ENCODE peak calls at places on chromosomes 3 and 15, in ten cellular contexts. H is GM12878, Z is GM23338, N is ovary, B is endothelial cell, K is MCF 10A, G is BJ, O is OCI-LY7, M is SK-N-SH, Q is tibial nerve. J is an unnamed sample.

GRCh38 chr3:140552403-140552802 is 125.5 kb upstream of the TRIM42 start:
- DNase-seq in N (no peak), O (no peak), G (no peak), H (no peak), K (peak), Q (no peak), B (no peak), Z (peak), M (no peak), J (no peak)

GRCh38 chr3:58899159-58899952 is 150.5 kb downstream of the CFAP20DC start:
- DNase-seq in N (peak), G (no peak), O (no peak), H (peak), Q (no peak), B (no peak), Z (no peak), M (peak), K (peak), J (no peak)

GRCh38 chr3:16910207-16910606 is 25.5 kb downstream of the PLCL2 start:
- DNase-seq in M (no peak), Z (no peak), B (no peak), H (no peak), N (no peak), G (no peak), O (no peak), Q (no peak), K (no peak), J (no peak)

GRCh38 chr15:36756707-36757106 is 177.3 kb downstream of the CDIN1 start:
- DNase-seq in G (no peak), Z (no peak), H (no peak), Q (no peak), M (no peak), B (no peak), K (no peak), N (no peak), O (no peak), J (no peak)

GRCh38 chr3:42670051-42670576 is 15.2 kb upstream of the KLHL40 start:
- DNase-seq in Z (no peak), Q (no peak), N (no peak), H (no peak), M (no peak), B (no peak), O (no peak), K (no peak), G (no peak), J (no peak)

GRCh38 chr3:13513051-13513912 is 33.2 kb downstream of the HDAC11 start:
- DNase-seq in Q (peak), B (no peak), H (no peak), Z (peak), O (no peak), M (peak), K (no peak), N (no peak), G (peak), J (no peak)

GRCh38 chr15:36982441-36982840 is 117.9 kb downstream of the MEIS2 start:
- DNase-seq in O (no peak), N (no peak), M (no peak), G (no peak), Q (no peak), H (no peak), Z (no peak), K (no peak), B (no peak), J (no peak)

GRCh38 chr3:130516645-130517512 is at the start of gene COL6A6:
- DNase-seq in Z (peak), H (no peak), Q (no peak), N (no peak), M (peak), O (no peak), K (no peak), B (peak), G (no peak), J (peak)

GRCh38 chr3:76353683-76354082 is 568.3 kb upstream of the ZNF717 start:
- DNase-seq in N (no peak), K (no peak), B (no peak), H (no peak), O (no peak), Z (peak), M (no peak), Q (no peak), G (no peak), J (no peak)

GRCh38 chr3:132237652-132238032 is 79.6 kb upstream of the ACP3 start:
- DNase-seq in N (no peak), Z (no peak), K (no peak), B (no peak), H (no peak), Q (no peak), G (no peak), O (no peak), M (no peak), J (no peak)

GRCh38 chr3:13599887-13600450 is 51.0 kb downstream of the FBLN2 start:
- DNase-seq in K (no peak), Q (no peak), H (no peak), N (no peak), B (no peak), G (no peak), O (no peak), M (no peak), Z (no peak), J (no peak)

GRCh38 chr3:141367038-141367730 is 1.1 kb upstream of the ZBTB38 start:
- DNase-seq in O (no peak), Z (no peak), G (peak), Q (no peak), H (no peak), K (peak), M (no peak), N (peak), B (no peak), J (no peak)

GRCh38 chr3:24683090-24683489 is 188.4 kb upstream of the THRB start:
- DNase-seq in K (no peak), G (no peak), M (no peak), H (no peak), N (no peak), Z (no peak), Q (no peak), B (no peak), O (no peak), J (no peak)

GRCh38 chr3:105823149-105823866 is 45.5 kb downstream of the CBLB start:
- DNase-seq in Z (no peak), G (peak), H (no peak), O (peak), Q (no peak), N (peak), B (no peak), M (no peak), K (peak), J (no peak)

GRCh38 chr15:63504979-63505841 is 817 bp downstream of the USP3 start:
- DNase-seq in B (peak), K (peak), H (no peak), M (peak), Q (no peak), O (peak), G (no peak), N (peak), Z (peak), J (peak)

GRCh38 chr3:148748323-148748722 is 50.6 kb downstream of the AGTR1 start:
- DNase-seq in M (no peak), G (no peak), O (no peak), B (no peak), N (no peak), Q (no peak), H (no peak), K (no peak), Z (no peak), J (no peak)
- TF ChIP-seq CTCF in M (no peak), G (no peak), O (no peak), B (no peak), N (no peak), Q (no peak), H (no peak), K (no peak), Z (no peak), J (no peak)

GRCh38 chr3:172039352-172040077 is at the start of gene FNDC3B:
- DNase-seq in G (peak), M (peak), B (peak), O (peak), Z (peak), N (peak), Q (peak), H (peak), K (peak), J (peak)

GRCh38 chr3:172040976-172041963 is 1.9 kb downstream of the FNDC3B start:
- DNase-seq in H (no peak), B (no peak), O (no peak), N (peak), G (no peak), Q (peak), M (peak), Z (peak), K (peak), J (no peak)

GRCh38 chr3:172038823-172039222 is 555 bp upstream of the FNDC3B start:
- DNase-seq in O (no peak), Q (no peak), B (no peak), N (peak), G (no peak), M (no peak), H (no peak), K (peak), Z (peak), J (no peak)

GRCh38 chr3:172042136-172042535 is 2.8 kb downstream of the FNDC3B start:
- DNase-seq in Q (no peak), G (no peak), N (no peak), H (no peak), O (no peak), M (no peak), Z (no peak), K (peak), B (no peak), J (no peak)

DNA sequence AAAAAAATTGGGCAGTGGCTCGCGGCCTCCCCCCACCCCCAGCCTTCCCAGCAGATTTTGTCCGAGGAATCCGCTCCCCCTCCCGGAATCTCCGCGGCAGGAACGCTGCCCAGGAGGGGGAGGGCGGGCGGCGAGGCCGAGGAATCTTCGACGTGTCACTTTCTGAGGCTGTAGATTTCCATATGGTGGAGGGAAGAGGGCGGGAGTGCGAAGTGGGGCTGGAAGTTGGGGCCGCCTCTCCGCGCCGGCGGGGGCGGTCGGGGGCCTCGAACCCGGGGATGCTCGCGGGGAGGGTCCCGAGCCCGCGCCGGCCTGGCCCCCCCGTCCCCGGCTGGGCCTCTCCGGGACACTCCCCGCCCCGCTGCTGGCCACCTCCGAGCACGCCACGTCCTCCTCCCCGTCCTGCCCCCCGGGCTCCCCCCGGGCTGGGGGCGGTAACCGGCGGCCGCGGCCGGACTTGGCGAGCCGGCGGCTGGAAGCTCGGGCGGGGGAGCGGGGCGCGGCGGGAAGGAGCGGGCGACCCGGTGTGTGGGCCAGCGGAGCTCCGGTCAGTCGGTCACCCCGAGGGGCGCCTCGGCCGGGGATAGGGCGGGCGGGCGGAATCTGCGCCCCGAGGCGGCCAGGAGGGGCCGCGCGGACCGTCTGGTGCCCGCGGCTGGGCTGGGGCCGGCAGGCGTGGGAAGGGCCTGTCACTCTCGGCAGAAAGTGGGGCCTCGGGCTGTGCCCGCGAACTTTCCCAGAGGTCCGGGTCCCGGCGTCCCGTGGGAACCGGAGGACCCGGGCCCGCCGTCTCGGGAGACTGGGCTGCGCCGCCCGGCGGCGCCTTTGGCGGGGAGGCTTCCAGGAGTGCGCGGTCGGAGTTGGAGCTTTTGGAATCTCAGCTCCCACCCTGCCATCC is 949 bp downstream of the FNDC3B start:
- DNase-seq in N (peak), O (peak), Q (peak), G (peak), M (peak), H (no peak), B (peak), Z (peak), K (peak), J (peak)
- TF ChIP-seq CTCF in N (no peak), O (peak), Q (no peak), G (peak), M (peak), H (peak), B (no peak), Z (peak), K (no peak), J (no peak)

GRCh38 chr3:46407976-46408375 is 917 bp downstream of the CCRL2 start:
- DNase-seq in H (no peak), O (no peak), K (no peak), G (no peak), N (no peak), M (no peak), Z (no peak), Q (no peak), B (no peak), J (no peak)

GRCh38 chr3:46406786-46407611 is at the start of the genes CCR5AS and CCRL2:
- DNase-seq in K (no peak), Z (no peak), B (peak), G (no peak), H (no peak), O (no peak), N (peak), Q (peak), M (no peak), J (no peak)

GRCh38 chr3:46409735-46410489 is 2.9 kb downstream of the CCRL2 start:
- DNase-seq in Q (no peak), H (no peak), Z (no peak), O (no peak), K (no peak), N (no peak), G (no peak), B (no peak), M (no peak), J (no peak)

GRCh38 chr3:46410669-46411068 is 3.6 kb downstream of the CCRL2 start:
- DNase-seq in N (no peak), B (no peak), O (no peak), G (no peak), M (no peak), H (no peak), Z (no peak), K (no peak), Q (no peak), J (no peak)

DNA sequence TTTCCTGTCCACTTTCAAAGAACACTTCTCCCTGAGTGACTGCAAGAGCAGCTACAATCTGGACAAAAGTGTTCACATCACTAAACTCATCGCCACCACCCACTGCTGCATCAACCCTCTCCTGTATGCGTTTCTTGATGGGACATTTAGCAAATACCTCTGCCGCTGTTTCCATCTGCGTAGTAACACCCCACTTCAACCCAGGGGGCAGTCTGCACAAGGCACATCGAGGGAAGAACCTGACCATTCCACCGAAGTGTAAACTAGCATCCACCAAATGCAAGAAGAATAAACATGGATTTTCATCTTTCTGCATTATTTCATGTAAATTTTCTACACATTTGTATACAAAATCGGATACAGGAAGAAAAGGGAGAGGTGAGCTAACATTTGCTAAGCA is 1.8 kb downstream of the CCRL2 start:
- DNase-seq in H (no peak), G (no peak), M (no peak), N (no peak), Q (no peak), K (no peak), O (no peak), Z (peak), B (no peak), J (no peak)
- TF ChIP-seq CTCF in H (no peak), G (no peak), M (no peak), N (no peak), Q (no peak), K (no peak), O (peak), Z (peak), B (no peak), J (no peak)

GRCh38 chr3:18513091-18513490 is 88.0 kb upstream of the SATB1 start:
- DNase-seq in H (no peak), B (no peak), G (no peak), N (no peak), K (no peak), O (no peak), Z (no peak), M (no peak), Q (no peak), J (no peak)

GRCh38 chr3:18505056-18505455 is 79.9 kb upstream of the SATB1 start:
- DNase-seq in G (no peak), K (no peak), N (no peak), O (no peak), H (no peak), Z (no peak), Q (no peak), B (no peak), M (no peak), J (no peak)

GRCh38 chr3:18512007-18512406 is 86.9 kb upstream of the SATB1 start:
- DNase-seq in Z (no peak), N (no peak), O (peak), B (no peak), Q (no peak), H (no peak), G (no peak), K (no peak), M (no peak), J (no peak)

GRCh38 chr3:18507333-18507732 is 82.2 kb upstream of the SATB1 start:
- DNase-seq in B (no peak), O (peak), M (no peak), Z (no peak), G (no peak), Q (no peak), H (no peak), N (no peak), K (no peak), J (no peak)

DNA sequence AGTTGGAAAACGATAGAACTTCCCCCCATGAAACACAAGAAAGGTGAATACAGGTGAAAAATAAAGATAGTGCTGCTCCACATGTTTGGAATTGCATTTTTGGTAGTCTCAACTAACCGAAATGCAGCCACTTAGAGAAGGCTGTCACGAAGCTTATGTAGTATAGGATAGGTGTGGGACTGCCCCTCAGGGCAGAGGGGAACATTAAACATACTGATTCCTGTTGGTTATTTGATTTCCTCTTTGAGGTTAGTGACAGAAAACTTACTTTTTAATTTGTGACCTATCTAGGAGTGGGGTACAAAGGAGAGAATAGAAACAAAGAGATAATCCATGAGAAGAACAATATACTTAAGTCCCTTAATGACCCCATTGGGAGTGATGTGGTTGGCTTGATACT is 85.8 kb upstream of the SATB1 start:
- DNase-seq in G (no peak), Q (no peak), B (no peak), N (no peak), Z (no peak), H (no peak), O (no peak), M (no peak), K (no peak), J (no peak)
- TF ChIP-seq CTCF in G (no peak), Q (no peak), B (no peak), N (no peak), Z (no peak), H (no peak), O (no peak), M (no peak), K (no peak), J (no peak)

DNA sequence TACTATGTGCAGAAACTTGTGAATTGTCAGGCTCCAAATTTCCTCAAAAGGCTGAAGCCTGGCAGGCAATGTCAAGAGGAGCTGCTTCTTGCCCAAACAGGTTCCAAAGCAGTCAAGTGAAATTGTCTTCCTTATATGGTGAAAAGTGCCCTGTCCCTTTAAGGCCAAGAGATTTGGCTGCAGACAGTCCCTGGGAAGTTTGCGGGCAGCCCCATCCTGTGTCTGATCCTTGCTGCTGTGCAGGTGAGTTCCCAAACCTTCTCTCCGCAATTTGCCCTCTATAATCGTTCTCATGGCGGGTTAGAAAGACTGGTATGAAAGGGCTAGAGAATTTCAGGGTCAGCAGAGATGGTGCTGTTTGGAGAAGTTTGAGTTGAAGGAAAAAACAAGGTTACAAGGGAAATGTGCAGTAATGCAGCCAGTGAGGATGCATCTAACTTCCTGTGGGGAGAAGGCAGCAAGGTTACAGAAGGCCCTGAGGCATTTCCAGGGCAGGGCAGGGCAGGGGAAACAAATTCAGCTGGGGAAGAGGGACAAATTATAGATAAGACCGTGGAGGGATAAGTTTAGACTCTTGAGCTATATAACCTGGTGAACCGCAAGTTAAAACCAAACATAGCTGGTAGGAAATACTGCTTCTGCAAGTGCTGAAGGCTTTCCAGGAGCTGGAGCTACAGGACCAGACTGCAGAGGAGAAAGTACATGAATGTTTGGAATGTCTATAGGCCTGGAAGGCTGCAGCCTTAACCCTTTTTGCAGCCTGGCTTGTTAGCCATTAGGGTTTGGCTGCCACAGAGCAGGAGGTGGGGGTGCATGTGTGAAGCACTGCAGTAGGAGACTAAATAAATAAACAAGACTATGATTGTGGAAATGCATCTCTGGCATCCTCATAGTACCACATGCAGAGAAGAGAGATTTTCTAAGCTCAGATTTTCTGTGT is 256.2 kb upstream of the IL12A start:
- DNase-seq in Z (peak), M (no peak), O (no peak), Q (no peak), K (peak), H (no peak), G (peak), N (no peak), B (peak), J (no peak)
- TF ChIP-seq CTCF in Z (peak), M (peak), O (no peak), Q (no peak), K (no peak), H (no peak), G (peak), N (no peak), B (no peak), J (no peak)

GRCh38 chr15:57972801-57973311 is 92.7 kb downstream of the ALDH1A2 start:
- DNase-seq in Z (no peak), H (no peak), B (no peak), N (no peak), G (no peak), O (no peak), K (no peak), M (no peak), Q (no peak), J (no peak)

GRCh38 chr15:57973534-57973933 is 92.0 kb downstream of the ALDH1A2 start:
- DNase-seq in B (no peak), K (no peak), N (no peak), H (no peak), Z (no peak), O (no peak), Q (no peak), M (no peak), G (no peak), J (no peak)

GRCh38 chr15:57969355-57969754 is 96.2 kb downstream of the ALDH1A2 start:
- DNase-seq in O (no peak), B (peak), H (no peak), M (no peak), Q (no peak), N (no peak), Z (peak), K (peak), G (no peak), J (no peak)
- TF ChIP-seq CTCF in O (no peak), B (peak), H (peak), M (peak), Q (no peak), N (no peak), Z (peak), K (peak), G (peak), J (no peak)

J was measured in glutamatergic neuron.